ENCODE peak calls at places on chromosomes 5 and 9, in four cellular contexts. C, U, Q and O are unnamed samples.
A peak's percentile ranks its signal among the peaks of the same experiment; 100 is the strongest.

GRCh38 chr5:169350759-169351240 is 49.9 kb upstream of the SLIT3 start:
- DNase-seq in C (peak; percentile 67), U (no peak), Q (no peak), O (peak; percentile 59)

GRCh38 chr5:139711067-139711851 is 63.1 kb downstream of the CXXC5 start:
- DNase-seq in C (no peak), U (no peak), Q (peak; percentile 50), O (peak; percentile 55)

GRCh38 chr9:68653141-68653595 is 51.9 kb upstream of the PIP5K1B start:
- DNase-seq in C (no peak), U (no peak), Q (no peak), O (no peak)

GRCh38 chr9:88106492-88106891 is 31.8 kb downstream of the SPATA31C2 start:
- DNase-seq in C (peak; percentile 23), U (peak; percentile 45), Q (no peak), O (peak; percentile 59)

GRCh38 chr5:79936644-79937216 is 54.3 kb downstream of the MTX3 start:
- DNase-seq in C (no peak), U (no peak), Q (no peak), O (no peak)

GRCh38 chr5:76775921-76776320 is 42.9 kb upstream of the F2RL1 start:
- DNase-seq in C (no peak), U (no peak), Q (no peak), O (no peak)

GRCh38 chr5:1016036-1016435 is 7.4 kb downstream of the NKD2 start:
- DNase-seq in C (no peak), U (no peak), Q (no peak), O (no peak)

GRCh38 chr9:35114113-35114847 is 1.4 kb downstream of the ATOSB start:
- DNase-seq in C (peak; percentile 51), U (no peak), Q (peak; percentile 66), O (peak; percentile 94)